ENCODE peak calls at places on chromosomes 6 and 20, in four cellular contexts. H is HepG2, S is GM12878, F is K562. U is an unnamed sample.

GRCh38 chr6:170114956-170115855 is 175.7 kb downstream of the DLL1 start:
- DNase-seq in F (no peak), H (no peak), S (no peak), U (no peak)

GRCh38 chr6:108942556-108943492 is 94.6 kb downstream of the ARMC2 start:
- DNase-seq in F (no peak), S (no peak), H (no peak), U (no peak)

GRCh38 chr20:658202-658601 is 5.2 kb upstream of the SRXN1 start:
- DNase-seq in H (no peak), S (no peak), F (no peak), U (no peak)

GRCh38 chr6:120302041-120302440 is 952.5 kb upstream of the MAN1A1 start:
- DNase-seq in H (no peak), F (no peak), S (no peak), U (no peak)

GRCh38 chr20:63466861-63467260 is 5.6 kb downstream of the KCNQ2 start:
- DNase-seq in F (no peak), S (no peak), H (no peak), U (no peak)

GRCh38 chr20:50170549-50171220 is 17.2 kb upstream of the PEDS1 start:
- DNase-seq in F (no peak), S (no peak), H (no peak), U (no peak)

GRCh38 chr6:52065621-52066020 is 21.8 kb downstream of the PKHD1 start:
- DNase-seq in F (no peak), S (no peak), H (peak), U (no peak)

GRCh38 chr20:45823949-45824835 is 2.9 kb downstream of the TNNC2 start:
- DNase-seq in F (no peak), S (no peak), H (peak), U (no peak)

GRCh38 chr20:48789781-48790544 is 37.8 kb downstream of the PREX1 start:
- DNase-seq in F (no peak), S (no peak), H (no peak), U (no peak)

GRCh38 chr20:37584238-37584807 is 56.6 kb upstream of the BLCAP start:
- DNase-seq in S (no peak), F (no peak), H (no peak), U (no peak)

GRCh38 chr20:57185188-57185743 is 81.2 kb downstream of the BMP7 start:
- DNase-seq in H (no peak), S (no peak), F (no peak), U (no peak)

GRCh38 chr20:52256465-52256864 is 64.9 kb upstream of the ZFP64 start:
- DNase-seq in H (no peak), S (no peak), F (no peak), U (no peak)

GRCh38 chr6:79775222-79775621 is 144.1 kb downstream of the SH3BGRL2 start:
- DNase-seq in H (no peak), F (no peak), S (no peak), U (no peak)

GRCh38 chr6:166360243-166361079 is 18.1 kb upstream of the SFT2D1 start:
- DNase-seq in S (no peak), H (no peak), F (no peak), U (no peak)

GRCh38 chr20:20938599-20938998 is 167.6 kb downstream of the LINC00237 start:
- DNase-seq in S (no peak), H (no peak), F (no peak), U (no peak)

GRCh38 chr6:3456794-3457709 is at the start of gene SLC22A23:
- DNase-seq in S (no peak), H (peak), F (peak), U (peak)

GRCh38 chr6:119345114-119345513 is 4.4 kb downstream of the MAN1A1 start:
- DNase-seq in H (no peak), F (no peak), S (no peak), U (no peak)

GRCh38 chr6:148223424-148223842 is 119.2 kb upstream of the SASH1 start:
- DNase-seq in H (no peak), S (no peak), F (no peak), U (no peak)

GRCh38 chr6:143000771-143001170 is 55.8 kb upstream of the HIVEP2 start:
- DNase-seq in H (no peak), F (no peak), S (no peak), U (no peak)

GRCh38 chr6:142013875-142014495 is 118.7 kb upstream of the GJE1 start:
- DNase-seq in F (no peak), H (no peak), S (no peak), U (peak)

GRCh38 chr20:49833483-49833882 is 20.9 kb downstream of the SLC9A8 start:
- DNase-seq in S (no peak), H (no peak), F (no peak), U (no peak)

GRCh38 chr6:69774740-69775350 is 22.0 kb downstream of the LMBRD1 start:
- DNase-seq in S (no peak), H (no peak), F (no peak), U (no peak)

GRCh38 chr6:156839591-156840001 is 62.4 kb downstream of the ARID1B start:
- DNase-seq in S (no peak), F (peak), H (no peak), U (no peak)

GRCh38 chr20:3414122-3414521 is 6.7 kb upstream of the DNAAF9 start:
- DNase-seq in S (no peak), F (no peak), H (no peak), U (no peak)

DNA sequence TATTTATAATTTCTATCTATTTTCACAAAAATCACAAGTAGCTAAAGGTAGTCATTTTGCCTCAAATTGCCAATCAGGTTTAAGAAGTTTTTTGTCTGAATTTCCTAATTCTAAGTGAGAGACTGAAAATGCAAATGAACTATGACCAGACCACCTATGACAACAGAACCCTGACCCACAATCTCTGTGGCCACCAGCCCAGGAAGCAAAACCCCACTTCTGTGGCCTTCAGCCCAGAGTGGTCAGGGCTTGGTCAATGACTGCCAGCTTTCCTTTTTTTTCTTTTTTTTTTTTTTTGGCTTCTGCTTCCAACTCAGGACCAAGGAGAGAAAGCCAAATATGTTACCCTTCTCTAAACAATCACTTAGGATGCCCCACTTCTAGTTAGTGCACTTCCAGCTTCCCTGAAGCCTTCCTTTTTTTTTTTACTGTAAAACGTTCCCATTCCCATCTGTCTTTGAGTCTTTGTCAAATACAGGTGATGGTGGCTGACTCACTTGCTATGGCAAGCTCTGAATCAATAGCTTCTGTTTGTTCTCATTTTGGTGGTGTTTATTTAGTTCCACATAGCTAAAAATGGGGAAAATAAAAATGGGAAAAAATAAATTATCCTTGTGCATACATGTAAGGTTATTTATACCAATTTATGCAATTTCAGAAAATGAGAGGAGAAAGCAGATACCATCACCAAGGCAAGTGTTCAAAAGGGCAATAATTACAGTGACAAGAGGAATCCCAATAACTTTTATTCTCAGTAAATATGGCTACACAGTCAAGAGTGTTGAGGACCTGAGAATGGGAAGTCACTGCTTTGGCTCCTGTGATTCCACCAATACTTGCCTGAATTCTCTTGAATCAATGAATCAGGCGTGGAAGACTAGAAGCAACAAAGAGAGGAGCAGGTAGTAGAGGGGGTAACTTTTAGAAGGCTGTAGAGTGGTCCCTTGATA is 170.3 kb upstream of the PDE7B start:
- DNase-seq in F (no peak), H (no peak), S (no peak), U (no peak)
- TF ChIP-seq REST in F (no peak), H (no peak), S (no peak), U (no peak)

GRCh38 chr6:81822584-81822983 is 70.1 kb upstream of the TENT5A start:
- DNase-seq in S (no peak), F (no peak), H (no peak), U (no peak)

GRCh38 chr6:81821449-81821848 is 69.0 kb upstream of the TENT5A start:
- DNase-seq in H (no peak), S (no peak), F (no peak), U (no peak)

GRCh38 chr6:81820422-81820821 is 67.9 kb upstream of the TENT5A start:
- DNase-seq in H (no peak), S (no peak), F (no peak), U (no peak)

GRCh38 chr6:81819767-81820166 is 67.3 kb upstream of the TENT5A start:
- DNase-seq in F (no peak), S (no peak), H (no peak), U (no peak)

GRCh38 chr6:81820979-81821378 is 68.5 kb upstream of the TENT5A start:
- DNase-seq in S (peak), H (no peak), F (no peak), U (no peak)
- TF ChIP-seq SRF in S (no peak), H (no peak), F (no peak), U (no peak)

GRCh38 chr6:26285143-26286134 is 79.6 kb upstream of the BTN3A2 start:
- DNase-seq in H (peak), F (peak), S (peak), U (peak)
- TF ChIP-seq REST in H (no peak), F (no peak), S (peak), U (no peak)

GRCh38 chr6:33296797-33297405 is 1.8 kb downstream of the RGL2 start:
- DNase-seq in S (no peak), F (no peak), H (no peak), U (no peak)
- TF ChIP-seq SRF in S (no peak), F (no peak), H (no peak), U (no peak)